ENCODE peak calls at places on chromosomes 6 and 20, in four cellular contexts. S is Kasumi-1, Z is A549, M is AG04450. G is an unnamed sample.

GRCh38 chr6:29834564-29835436 is 7.2 kb downstream of the HLA-G start:
- DNase-seq in M (no peak), S (no peak), Z (no peak), G (peak; percentile 44)

GRCh38 chr6:14635195-14635594 is 517.6 kb downstream of the CD83 start:
- DNase-seq in S (no peak), M (no peak), Z (no peak), G (no peak)

GRCh38 chr6:79062708-79063107 is 15.3 kb downstream of the PHIP start:
- DNase-seq in S (no peak), M (no peak), Z (no peak), G (no peak)

GRCh38 chr6:138778331-138778730 is 4.8 kb downstream of the CCDC28A start:
- DNase-seq in Z (no peak), S (no peak), M (no peak), G (no peak)

GRCh38 chr6:96301023-96301422 is 220.6 kb upstream of the UFL1 start:
- DNase-seq in S (no peak), Z (no peak), M (no peak), G (no peak)

GRCh38 chr20:45345104-45345936 is 2.9 kb downstream of the SDC4 start:
- DNase-seq in Z (no peak), S (no peak), M (no peak), G (no peak)

GRCh38 chr6:106530502-106530901 is 98.8 kb downstream of the RTN4IP1 start:
- DNase-seq in S (no peak), M (no peak), Z (no peak), G (no peak)

GRCh38 chr6:298233-299049 is 6.2 kb downstream of the DUSP22 start:
- DNase-seq in S (no peak), M (no peak), Z (no peak), G (no peak)

GRCh38 chr6:161452241-161452640 is 178.4 kb upstream of the AGPAT4 start:
- DNase-seq in Z (no peak), M (no peak), S (no peak), G (no peak)

GRCh38 chr6:166336847-166337246 is 5.5 kb downstream of the SFT2D1 start:
- DNase-seq in S (no peak), M (no peak), Z (no peak), G (no peak)

GRCh38 chr6:20403766-20404640 is 2.3 kb downstream of the E2F3 start:
- DNase-seq in M (no peak), S (peak; percentile 51), Z (peak; percentile 63), G (peak; percentile 29)

GRCh38 chr6:3885262-3886036 is 36.3 kb downstream of the FAM50B start:
- DNase-seq in M (no peak), S (no peak), Z (peak; percentile 62), G (peak; percentile 19)

GRCh38 chr20:48817367-48818030 is 10.3 kb downstream of the PREX1 start:
- DNase-seq in M (no peak), S (no peak), Z (no peak), G (no peak)

GRCh38 chr20:11499235-11499634 is 418.5 kb upstream of the BTBD3 start:
- DNase-seq in Z (no peak), S (no peak), M (no peak), G (no peak)

GRCh38 chr20:53606364-53606985 is 12.8 kb upstream of the ZNF217 start:
- DNase-seq in M (no peak), S (no peak), Z (no peak), G (no peak)

GRCh38 chr20:48891235-48892048 is 30.1 kb upstream of the ARFGEF2 start:
- DNase-seq in Z (no peak), S (no peak), M (no peak), G (no peak)

GRCh38 chr6:167157867-167158266 is at the start of gene GPR31:
- DNase-seq in Z (no peak), M (no peak), S (no peak), G (no peak)